ENCODE peak calls at places on chromosomes 2 and 18, in four cellular contexts. One of them, this sample, is unnamed.

GRCh38 chr2:101440127-101440738 is 34.7 kb downstream of the RFX8 start:
- DNase-seq in A549: no peak
- DNase-seq in K562: peak; percentile 61
- DNase-seq in IMR-90: peak; percentile 66
- DNase-seq in this sample: peak; percentile 56

GRCh38 chr2:143575340-143575739 is 446.1 kb downstream of the ARHGAP15 start:
- DNase-seq in A549: peak; percentile 16
- DNase-seq in IMR-90: peak; percentile 14
- DNase-seq in K562: peak; percentile 41
- DNase-seq in this sample: no peak

GRCh38 chr2:157871415-157871814 is 4.7 kb downstream of the ACVR1 start:
- DNase-seq in K562: no peak
- DNase-seq in IMR-90: peak; percentile 50
- DNase-seq in A549: no peak
- DNase-seq in this sample: no peak

GRCh38 chr2:197088694-197089093 is 162.2 kb upstream of the PGAP1 start:
- DNase-seq in IMR-90: peak; percentile 28
- DNase-seq in K562: no peak
- DNase-seq in A549: no peak
- DNase-seq in this sample: no peak

GRCh38 chr18:13680612-13681011 is 45.7 kb downstream of the FAM210A start:
- DNase-seq in A549: peak; percentile 38
- DNase-seq in K562: peak; percentile 39
- DNase-seq in IMR-90: no peak
- DNase-seq in this sample: peak; percentile 33

GRCh38 chr2:234725528-234726264 is 226.1 kb upstream of the SH3BP4 start:
- DNase-seq in K562: no peak
- DNase-seq in A549: no peak
- DNase-seq in IMR-90: peak; percentile 27
- DNase-seq in this sample: no peak

GRCh38 chr2:138105358-138105757 is 141.1 kb downstream of the HNMT start:
- DNase-seq in A549: no peak
- DNase-seq in K562: no peak
- DNase-seq in IMR-90: no peak
- DNase-seq in this sample: no peak

GRCh38 chr2:73177645-73178255 is 24.6 kb upstream of the NOTO start:
- DNase-seq in A549: no peak
- DNase-seq in K562: no peak
- DNase-seq in IMR-90: no peak
- DNase-seq in this sample: peak; percentile 44

GRCh38 chr2:33598472-33599174 is 476 bp downstream of the FAM98A start:
- DNase-seq in IMR-90: peak; percentile 56
- DNase-seq in A549: peak; percentile 23
- DNase-seq in K562: peak; percentile 61
- DNase-seq in this sample: peak; percentile 50

GRCh38 chr2:130834923-130835765 is 1.6 kb upstream of the ARHGEF4 start:
- DNase-seq in K562: no peak
- DNase-seq in IMR-90: no peak
- DNase-seq in A549: no peak
- DNase-seq in this sample: no peak

GRCh38 chr2:187847245-187848208 is 293.3 kb upstream of the TFPI start:
- DNase-seq in IMR-90: no peak
- DNase-seq in K562: no peak
- DNase-seq in A549: no peak
- DNase-seq in this sample: no peak

GRCh38 chr2:173876833-173877413 is 88.2 kb downstream of the SP3 start:
- DNase-seq in K562: peak; percentile 16
- DNase-seq in IMR-90: no peak
- DNase-seq in A549: no peak
- DNase-seq in this sample: no peak

GRCh38 chr2:228409493-228409892 is 228.0 kb upstream of the SPHKAP start:
- DNase-seq in IMR-90: no peak
- DNase-seq in A549: no peak
- DNase-seq in K562: no peak
- DNase-seq in this sample: no peak

GRCh38 chr18:59062643-59063006 is 77.1 kb upstream of the SEC11C start:
- DNase-seq in K562: no peak
- DNase-seq in IMR-90: no peak
- DNase-seq in A549: no peak
- DNase-seq in this sample: no peak

GRCh38 chr2:200494048-200494447 is 15.8 kb downstream of the KCTD18 start:
- DNase-seq in A549: no peak
- DNase-seq in K562: no peak
- DNase-seq in IMR-90: no peak
- DNase-seq in this sample: no peak

GRCh38 chr18:79497638-79498081 is 101.9 kb downstream of the NFATC1 start:
- DNase-seq in IMR-90: peak; percentile 4
- DNase-seq in K562: no peak
- DNase-seq in A549: no peak
- DNase-seq in this sample: no peak

GRCh38 chr2:191746306-191746705 is 68.4 kb downstream of the NABP1 start:
- DNase-seq in K562: no peak
- DNase-seq in IMR-90: no peak
- DNase-seq in A549: no peak
- DNase-seq in this sample: no peak

GRCh38 chr2:135667045-135667444 is 74.6 kb upstream of the UBXN4 start:
- DNase-seq in IMR-90: peak; percentile 34
- DNase-seq in K562: no peak
- DNase-seq in A549: no peak
- DNase-seq in this sample: no peak

GRCh38 chr2:214410128-214410775 is 602 bp upstream of the VWC2L start:
- DNase-seq in A549: no peak
- DNase-seq in K562: no peak
- DNase-seq in IMR-90: no peak
- DNase-seq in this sample: peak; percentile 23
- TF ChIP-seq USF2 in A549: no peak
- TF ChIP-seq USF2 in K562: no peak
- TF ChIP-seq USF2 in IMR-90: no peak
- TF ChIP-seq USF2 in this sample: no peak

DNA sequence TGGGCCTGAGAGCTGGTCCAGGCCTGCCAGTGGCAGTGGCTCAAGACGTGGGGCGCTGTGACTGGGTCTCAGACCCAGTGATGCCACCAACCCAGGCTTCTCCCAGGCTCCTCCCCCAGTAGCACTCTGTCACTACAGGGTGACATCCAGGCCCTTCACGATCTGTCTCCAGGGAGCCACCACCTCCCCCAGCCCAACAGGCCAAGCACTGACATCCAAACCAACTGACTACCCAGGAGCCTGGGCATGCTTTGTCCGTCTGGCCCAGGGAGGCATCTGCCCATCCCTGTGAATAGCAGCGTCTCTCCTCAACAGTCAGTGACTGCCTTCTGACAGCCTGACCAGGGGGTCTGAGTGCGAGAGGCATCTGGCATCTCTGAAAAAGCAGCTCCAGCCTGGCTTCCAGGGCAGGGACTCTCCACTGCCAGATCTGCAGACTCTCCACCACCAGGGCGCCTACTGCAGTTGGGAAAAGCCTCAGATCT is 13.0 kb downstream of the TEX44 start:
- DNase-seq in IMR-90: no peak
- DNase-seq in A549: no peak
- DNase-seq in K562: no peak
- DNase-seq in this sample: peak; percentile 33
- TF ChIP-seq SMC3 in IMR-90: no peak
- TF ChIP-seq SMC3 in A549: no peak
- TF ChIP-seq SMC3 in K562: no peak
- TF ChIP-seq SMC3 in this sample: no peak

DNA sequence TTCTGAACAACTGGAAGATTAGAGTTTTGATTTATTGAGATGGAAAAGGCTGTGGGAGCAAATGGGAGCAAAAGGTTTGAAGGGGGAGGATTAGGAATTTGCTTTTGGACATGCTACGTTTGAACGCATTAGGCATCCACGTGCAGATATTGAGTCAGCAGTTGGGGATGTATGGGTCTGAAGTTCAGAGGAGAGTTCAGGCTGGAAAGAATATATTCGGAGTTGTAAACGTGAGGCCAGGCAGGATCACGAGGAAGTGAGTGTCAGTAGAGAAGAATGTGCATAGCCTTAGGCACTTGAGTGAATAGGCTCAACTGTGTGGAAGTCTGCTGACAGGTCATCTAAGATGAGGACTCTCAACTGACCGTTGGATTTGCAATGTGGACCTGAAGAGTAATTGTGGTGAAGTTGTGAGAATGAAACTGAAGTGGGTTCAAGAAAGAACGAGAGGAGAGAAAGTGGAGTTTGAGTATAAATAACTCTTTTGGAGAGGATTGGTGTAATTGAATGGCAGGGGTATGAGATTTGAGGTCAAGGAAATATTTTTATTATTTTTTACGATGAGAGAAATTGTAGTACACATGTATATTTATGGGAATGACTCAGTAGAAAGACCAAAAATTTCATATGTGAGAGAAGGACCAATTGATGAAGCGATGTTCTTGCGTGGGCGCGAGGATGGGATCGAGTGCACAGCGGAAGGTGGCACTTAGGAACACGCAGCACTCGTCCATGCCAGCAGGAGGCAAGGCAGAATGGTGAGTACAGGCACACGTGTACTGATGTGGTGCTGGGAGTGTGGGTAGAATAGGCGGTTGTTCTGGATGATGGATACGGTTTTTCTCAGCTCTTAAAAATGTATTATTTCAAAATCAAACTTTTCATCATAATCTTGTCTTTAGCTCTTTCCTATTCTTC is 40.5 kb upstream of the POLE4 start:
- DNase-seq in IMR-90: peak; percentile 96
- DNase-seq in A549: peak; percentile 42
- DNase-seq in K562: no peak
- DNase-seq in this sample: no peak
- TF ChIP-seq USF2 in IMR-90: peak; percentile 30
- TF ChIP-seq USF2 in A549: no peak
- TF ChIP-seq USF2 in K562: no peak
- TF ChIP-seq USF2 in this sample: no peak

DNA sequence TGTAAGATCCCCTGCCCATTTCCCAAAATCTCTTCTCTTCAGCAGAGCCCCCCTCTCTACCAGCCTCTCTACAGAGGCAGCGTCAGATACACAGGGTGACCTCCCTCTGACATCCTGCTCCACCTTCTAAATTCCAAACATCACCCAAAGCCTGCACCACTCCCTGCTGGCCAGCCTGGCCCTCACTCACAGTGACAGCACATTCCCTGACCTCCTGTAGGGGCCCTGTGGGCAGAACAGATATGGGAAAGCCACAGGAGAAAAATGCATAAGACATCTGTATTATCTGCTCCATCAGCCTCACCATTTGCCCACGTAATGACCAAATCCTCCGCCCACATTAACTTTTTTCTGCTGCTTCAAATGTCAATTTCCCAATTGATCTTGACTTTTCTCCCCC is 40.6 kb downstream of the TRABD2A start:
- DNase-seq in A549: peak; percentile 26
- DNase-seq in K562: peak; percentile 13
- DNase-seq in IMR-90: peak; percentile 35
- DNase-seq in this sample: no peak
- TF ChIP-seq SMC3 in A549: no peak
- TF ChIP-seq SMC3 in K562: no peak
- TF ChIP-seq SMC3 in IMR-90: no peak
- TF ChIP-seq SMC3 in this sample: no peak

GRCh38 chr2:62304429-62305417 is 108.8 kb downstream of the B3GNT2 start:
- DNase-seq in A549: no peak
- DNase-seq in IMR-90: peak; percentile 73
- DNase-seq in K562: peak; percentile 96
- DNase-seq in this sample: peak; percentile 25

GRCh38 chr2:62307469-62308389 is 111.8 kb downstream of the B3GNT2 start:
- DNase-seq in K562: no peak
- DNase-seq in A549: no peak
- DNase-seq in IMR-90: no peak
- DNase-seq in this sample: no peak

GRCh38 chr2:62305421-62306176 is 109.7 kb downstream of the B3GNT2 start:
- DNase-seq in K562: peak; percentile 90
- DNase-seq in IMR-90: no peak
- DNase-seq in A549: no peak
- DNase-seq in this sample: peak; percentile 40

GRCh38 chr2:62309081-62309464 is 113.2 kb downstream of the B3GNT2 start:
- DNase-seq in IMR-90: no peak
- DNase-seq in A549: no peak
- DNase-seq in K562: no peak
- DNase-seq in this sample: peak; percentile 26

GRCh38 chr2:62306751-62307468 is 111.0 kb downstream of the B3GNT2 start:
- DNase-seq in IMR-90: peak; percentile 6
- DNase-seq in A549: no peak
- DNase-seq in K562: no peak
- DNase-seq in this sample: no peak
- TF ChIP-seq USF2 in IMR-90: no peak
- TF ChIP-seq USF2 in A549: no peak
- TF ChIP-seq USF2 in K562: no peak
- TF ChIP-seq USF2 in this sample: no peak

GRCh38 chr18:28365406-28365805 is 188.5 kb upstream of the CDH2 start:
- DNase-seq in K562: no peak
- DNase-seq in A549: no peak
- DNase-seq in IMR-90: peak; percentile 1
- DNase-seq in this sample: no peak

DNA sequence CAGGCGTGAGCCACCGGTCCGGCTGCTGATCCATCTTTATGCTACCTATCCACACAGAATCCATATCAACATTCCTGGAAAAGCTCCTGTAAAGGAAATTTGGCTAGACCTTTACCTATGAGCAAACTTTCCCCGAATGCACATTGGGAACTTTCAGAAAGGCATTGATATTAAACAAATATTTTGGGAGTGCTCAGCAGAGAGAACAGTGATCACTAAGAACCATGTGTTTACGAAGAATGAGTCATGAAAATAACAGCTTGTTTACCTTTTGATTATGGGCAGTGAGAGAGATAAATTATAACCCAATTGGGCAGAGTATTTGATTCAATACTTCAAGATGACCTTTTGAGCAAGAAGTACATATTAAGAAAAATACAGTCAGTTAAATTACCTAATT is 189.7 kb upstream of the CDH2 start:
- DNase-seq in A549: no peak
- DNase-seq in IMR-90: no peak
- DNase-seq in K562: no peak
- DNase-seq in this sample: no peak
- TF ChIP-seq SMC3 in A549: no peak
- TF ChIP-seq SMC3 in IMR-90: no peak
- TF ChIP-seq SMC3 in K562: no peak
- TF ChIP-seq SMC3 in this sample: no peak

DNA sequence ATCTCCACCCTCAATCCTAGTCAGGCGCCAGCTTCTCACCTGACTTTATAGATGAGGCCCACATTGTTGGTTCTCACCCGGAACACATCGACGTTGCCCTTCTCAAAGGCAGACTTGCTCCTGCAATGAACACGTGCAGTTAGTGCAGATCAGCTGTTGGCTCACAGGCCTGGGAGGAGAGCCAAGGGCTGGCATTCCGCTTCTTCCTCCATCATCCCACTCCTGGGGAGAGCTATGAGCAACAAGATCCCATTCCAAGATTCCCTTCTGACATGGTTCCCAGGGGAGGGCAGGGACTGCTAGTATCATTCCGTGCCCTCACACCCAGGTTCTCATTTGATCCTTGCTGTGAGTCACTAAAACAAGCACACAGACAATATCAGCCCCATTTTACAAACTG is 15.1 kb downstream of the LOXHD1 start:
- DNase-seq in A549: no peak
- DNase-seq in IMR-90: no peak
- DNase-seq in K562: no peak
- DNase-seq in this sample: no peak
- TF ChIP-seq USF2 in A549: no peak
- TF ChIP-seq USF2 in IMR-90: no peak
- TF ChIP-seq USF2 in K562: no peak
- TF ChIP-seq USF2 in this sample: no peak

GRCh38 chr2:98391581-98392270 is 45.5 kb downstream of the CNGA3 start:
- DNase-seq in K562: no peak
- DNase-seq in IMR-90: no peak
- DNase-seq in A549: no peak
- DNase-seq in this sample: no peak
- TF ChIP-seq SMC3 in K562: no peak
- TF ChIP-seq SMC3 in IMR-90: no peak
- TF ChIP-seq SMC3 in A549: no peak
- TF ChIP-seq SMC3 in this sample: no peak